ENCODE peak calls at places on chromosomes 11 and 22, in six cellular contexts. L, B, K, Q, U and Z are unnamed samples.

GRCh38 chr11:134660416-134660815 is 248.4 kb upstream of the B3GAT1 start:
- DNase-seq in Q (no peak), B (no peak), K (no peak), L (no peak), U (no peak), Z (peak; percentile 2)

GRCh38 chr11:21514298-21514697 is 678.6 kb upstream of the ANO5 start:
- DNase-seq in B (no peak), Q (peak; percentile 34), L (no peak), K (no peak), U (no peak), Z (no peak)

GRCh38 chr11:8068605-8069221 is 12.3 kb upstream of the TUB start:
- DNase-seq in Q (no peak), B (peak; percentile 72), L (peak; percentile 71), U (peak; percentile 76), K (no peak), Z (peak; percentile 50)

GRCh38 chr11:36186340-36186739 is 102.9 kb downstream of the COMMD9 start:
- DNase-seq in Q (no peak), K (peak; percentile 25), U (peak; percentile 71), L (no peak), B (no peak), Z (no peak)

GRCh38 chr11:105135873-105136272 is 3.7 kb downstream of the CARD18 start:
- DNase-seq in Q (no peak), L (no peak), K (no peak), B (no peak), U (no peak), Z (no peak)

GRCh38 chr11:77449060-77449521 is 24.8 kb downstream of the PAK1 start:
- DNase-seq in L (no peak), Q (no peak), B (no peak), U (no peak), K (no peak), Z (no peak)

GRCh38 chr11:132638421-132638820 is 893.9 kb downstream of the OPCML start:
- DNase-seq in L (no peak), U (no peak), Q (no peak), K (no peak), B (no peak), Z (no peak)

GRCh38 chr11:81220166-81220895 is 1513.3 kb downstream of the FAM181B start:
- DNase-seq in K (no peak), U (no peak), Q (no peak), L (no peak), B (no peak), Z (no peak)

GRCh38 chr22:46428602-46429326 is 93.2 kb downstream of the TRMU start:
- DNase-seq in K (no peak), Q (no peak), L (no peak), B (no peak), U (no peak), Z (no peak)

GRCh38 chr11:121194731-121195596 is 93.9 kb downstream of the TECTA start:
- DNase-seq in K (no peak), U (no peak), B (peak; percentile 24), Q (peak; percentile 53), L (no peak), Z (peak; percentile 57)

GRCh38 chr11:92875473-92875872 is 94.0 kb upstream of the MTNR1B start:
- DNase-seq in Q (no peak), B (no peak), U (no peak), L (no peak), K (no peak), Z (no peak)

GRCh38 chr11:71183878-71184277 is 68.5 kb downstream of the SHANK2 start:
- DNase-seq in U (no peak), K (no peak), L (no peak), B (no peak), Q (no peak), Z (no peak)

GRCh38 chr11:27031754-27032153 is 8.9 kb upstream of the BBOX1 start:
- DNase-seq in B (no peak), Q (no peak), U (no peak), L (no peak), K (no peak), Z (no peak)

GRCh38 chr11:110029714-110030113 is 63.5 kb upstream of the ZC3H12C start:
- DNase-seq in Q (no peak), U (no peak), K (no peak), L (no peak), B (no peak), Z (no peak)

GRCh38 chr22:22833059-22833458 is 54.6 kb upstream of the IGLL5 start:
- DNase-seq in Q (no peak), U (no peak), K (no peak), B (no peak), L (no peak), Z (no peak)

GRCh38 chr11:44556735-44557409 is 8.6 kb upstream of the CD82 start:
- DNase-seq in L (peak; percentile 81), B (peak; percentile 67), Q (peak; percentile 52), K (no peak), U (peak; percentile 43), Z (peak; percentile 69)

GRCh38 chr11:45333023-45333422 is 46.9 kb upstream of the SYT13 start:
- DNase-seq in L (no peak), U (no peak), Q (no peak), B (no peak), K (no peak), Z (no peak)

GRCh38 chr22:37063436-37064420 is 12.2 kb downstream of the KCTD17 start:
- DNase-seq in K (no peak), L (no peak), U (no peak), B (no peak), Q (no peak), Z (no peak)

GRCh38 chr11:65539401-65540289 is 14.8 kb downstream of the SCYL1 start:
- DNase-seq in K (no peak), Q (no peak), U (no peak), B (no peak), L (no peak), Z (no peak)

GRCh38 chr11:74311352-74311926 is at the start of gene P4HA3:
- DNase-seq in U (peak; percentile 45), K (no peak), Q (peak; percentile 29), B (peak; percentile 70), L (peak; percentile 81), Z (peak; percentile 52)